ENCODE peak calls at places on chromosomes 12 and 14, in six cellular contexts. T is A673, M is neuronal stem cell, C is mesendoderm, I is K562, K is aorta. Q is an unnamed sample.
A peak's percentile ranks its signal among the peaks of the same experiment; 100 is the strongest.

GRCh38 chr12:131067993-131068942 is 114.6 kb downstream of the ADGRD1 start:
- DNase-seq in C (no peak), I (no peak), K (peak; percentile 45), T (no peak), M (no peak), Q (no peak)

GRCh38 chr14:95227279-95227860 is 70.0 kb upstream of the DICER1 start:
- DNase-seq in K (no peak), T (no peak), C (no peak), I (no peak), M (no peak), Q (no peak)

GRCh38 chr12:101839324-101840283 is 8.8 kb upstream of the GNPTAB start:
- DNase-seq in T (peak; percentile 73), C (peak; percentile 65), I (peak; percentile 63), M (peak; percentile 49), K (peak; percentile 67), Q (peak; percentile 70)

GRCh38 chr12:77537648-77538047 is 293.0 kb upstream of the NAV3 start:
- DNase-seq in T (no peak), K (no peak), M (no peak), I (no peak), C (no peak), Q (no peak)

GRCh38 chr12:98725481-98726247 is 80.6 kb downstream of the APAF1 start:
- DNase-seq in I (peak; percentile 48), T (peak; percentile 61), C (peak; percentile 71), M (peak; percentile 38), K (peak; percentile 54), Q (peak; percentile 35)

GRCh38 chr12:66129934-66130266 is 650 bp downstream of the LLPH start:
- DNase-seq in M (no peak), K (no peak), T (no peak), C (peak; percentile 33), I (no peak), Q (peak; percentile 19)

GRCh38 chr12:128844031-128844635 is 9.1 kb upstream of the GLT1D1 start:
- DNase-seq in I (no peak), C (peak; percentile 73), T (no peak), K (peak; percentile 69), M (no peak), Q (peak; percentile 83)

GRCh38 chr12:96150442-96150841 is 43.7 kb upstream of the ELK3 start:
- DNase-seq in T (no peak), M (no peak), I (no peak), K (no peak), C (no peak), Q (peak; percentile 50)

GRCh38 chr12:6193853-6194815 is 6.1 kb upstream of the CD9 start:
- DNase-seq in K (peak; percentile 49), I (no peak), M (no peak), T (no peak), C (peak; percentile 96), Q (peak; percentile 86)

GRCh38 chr14:28344381-28344780 is 422.2 kb upstream of the FOXG1 start:
- DNase-seq in K (no peak), C (no peak), I (no peak), T (no peak), M (no peak), Q (no peak)

GRCh38 chr14:70685480-70686197 is 43.9 kb downstream of the TTC9 start:
- DNase-seq in M (no peak), C (peak; percentile 13), T (no peak), K (no peak), I (no peak), Q (peak; percentile 67)

GRCh38 chr12:122182887-122183587 is at the start of gene LRRC43:
- DNase-seq in T (no peak), C (peak; percentile 55), I (no peak), K (no peak), M (peak; percentile 51), Q (peak; percentile 95)

GRCh38 chr12:4865246-4865645 is 44.5 kb upstream of the KCNA1 start:
- DNase-seq in C (no peak), M (no peak), K (no peak), I (no peak), T (no peak), Q (no peak)

GRCh38 chr12:5260591-5261086 is 171.3 kb upstream of the NTF3 start:
- DNase-seq in M (no peak), K (no peak), I (no peak), T (no peak), C (no peak), Q (no peak)

GRCh38 chr12:64147860-64148259 is 74.2 kb downstream of the KICS2 start:
- DNase-seq in I (no peak), T (no peak), M (no peak), C (no peak), K (no peak), Q (no peak)

GRCh38 chr14:65840118-65840751 is 427.7 kb downstream of the FUT8 start:
- DNase-seq in C (no peak), M (no peak), K (no peak), T (no peak), I (peak; percentile 8), Q (no peak)

GRCh38 chr14:31992051-31992450 is 85.1 kb upstream of the ARHGAP5 start:
- DNase-seq in C (no peak), I (no peak), K (no peak), T (no peak), M (no peak), Q (no peak)

GRCh38 chr12:100753837-100754236 is 40.7 kb upstream of the ANO4 start:
- DNase-seq in I (no peak), M (no peak), C (no peak), T (no peak), K (no peak), Q (no peak)

GRCh38 chr12:78398750-78399149 is 465.8 kb upstream of the SYT1 start:
- DNase-seq in K (no peak), M (no peak), C (no peak), T (no peak), I (no peak), Q (no peak)

GRCh38 chr12:50074936-50075807 is 10.0 kb upstream of the SMARCD1 start:
- DNase-seq in I (peak; percentile 82), K (peak; percentile 88), T (peak; percentile 72), M (peak; percentile 83), C (peak; percentile 91), Q (peak; percentile 93)

GRCh38 chr12:50572760-50573159 is 68.0 kb downstream of the DIP2B start:
- DNase-seq in K (no peak), I (no peak), T (no peak), C (no peak), M (no peak), Q (no peak)

GRCh38 chr14:66568220-66568619 is 60.3 kb downstream of the GPHN start:
- DNase-seq in K (no peak), C (no peak), I (no peak), T (no peak), M (no peak), Q (no peak)

GRCh38 chr14:49489341-49489740 is 96.8 kb downstream of the RPS29 start:
- DNase-seq in C (no peak), K (no peak), M (no peak), I (no peak), T (no peak), Q (no peak)

GRCh38 chr12:108884116-108885012 is 4.5 kb downstream of the DAO start:
- DNase-seq in M (no peak), I (peak; percentile 55), T (peak; percentile 67), C (peak; percentile 73), K (peak; percentile 85), Q (peak; percentile 73)

GRCh38 chr14:40850191-40850590 is 756.5 kb upstream of the LRFN5 start:
- DNase-seq in C (peak; percentile 11), K (no peak), I (no peak), T (no peak), M (no peak), Q (no peak)

GRCh38 chr14:57918791-57919190 is 52.9 kb upstream of the SLC35F4 start:
- DNase-seq in I (no peak), T (no peak), C (no peak), M (no peak), K (no peak), Q (no peak)

GRCh38 chr14:51780741-51781140 is 79.7 kb upstream of the GNG2 start:
- DNase-seq in K (no peak), C (peak; percentile 19), I (no peak), M (no peak), T (no peak), Q (no peak)

GRCh38 chr14:60721331-60722162 is 2.6 kb downstream of the SIX4 start:
- DNase-seq in M (peak; percentile 47), C (peak; percentile 78), I (no peak), T (peak; percentile 76), K (peak; percentile 66), Q (peak; percentile 82)

DNA sequence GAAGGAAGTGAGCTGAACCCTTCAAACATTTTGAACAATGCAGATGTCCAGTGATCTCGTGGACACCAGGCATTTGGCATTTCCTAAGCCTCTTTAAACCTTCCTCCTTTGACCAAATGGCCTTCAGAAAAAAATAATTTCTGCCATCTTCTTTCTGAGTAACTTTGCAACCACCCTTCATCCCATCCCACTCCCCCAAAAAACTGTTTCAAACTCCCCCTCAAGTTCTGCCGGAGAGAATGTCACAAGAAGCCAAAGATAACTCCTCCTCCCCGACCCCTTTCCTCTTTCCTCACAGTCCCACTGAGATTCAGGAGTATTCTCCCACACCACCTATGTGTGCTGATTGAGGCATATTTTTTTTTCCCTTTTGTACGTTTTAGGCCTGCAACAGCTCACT is 1.7 kb downstream of the KSR2 start:
- DNase-seq in I (no peak), M (no peak), C (no peak), K (no peak), T (no peak), Q (no peak)
- H3K4me3 ChIP-seq in I (no peak overlapping the region), M (no peak overlapping the region), C (no peak overlapping the region), K (no peak overlapping the region), T (no peak overlapping the region), Q (no peak overlapping the region)

DNA sequence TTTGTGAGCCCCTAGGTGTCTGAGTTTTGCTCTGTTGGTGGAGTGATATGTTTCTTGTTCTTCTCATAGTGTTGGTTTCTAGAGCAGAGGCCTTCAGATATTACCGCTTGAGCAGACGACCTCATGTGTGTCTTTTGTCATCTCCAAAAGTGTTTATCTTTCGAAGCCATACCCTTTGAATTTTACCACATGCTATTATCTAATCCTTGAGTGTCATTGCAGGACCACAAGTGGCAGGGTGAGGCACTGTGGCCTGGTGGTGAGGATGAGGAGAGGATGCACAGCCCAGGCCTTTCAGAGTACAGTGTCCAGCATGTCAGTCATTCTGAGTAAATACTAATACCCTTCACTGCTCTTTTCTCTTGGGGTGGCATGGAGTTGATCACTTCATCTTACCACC is 57.2 kb upstream of the CISTR start:
- DNase-seq in I (peak; percentile 57), C (no peak), M (no peak), K (no peak), T (no peak), Q (no peak)
- H3K27me3 ChIP-seq in I (peaks cover 22% of the 10 kb centered on the region), C (no peaks in the 10 kb centered on the region), M (no peaks in the 10 kb centered on the region), K (peaks cover 2% of the 10 kb centered on the region), T (peaks cover 9% of the 10 kb centered on the region), Q (peaks cover 2% of the 10 kb centered on the region)

DNA sequence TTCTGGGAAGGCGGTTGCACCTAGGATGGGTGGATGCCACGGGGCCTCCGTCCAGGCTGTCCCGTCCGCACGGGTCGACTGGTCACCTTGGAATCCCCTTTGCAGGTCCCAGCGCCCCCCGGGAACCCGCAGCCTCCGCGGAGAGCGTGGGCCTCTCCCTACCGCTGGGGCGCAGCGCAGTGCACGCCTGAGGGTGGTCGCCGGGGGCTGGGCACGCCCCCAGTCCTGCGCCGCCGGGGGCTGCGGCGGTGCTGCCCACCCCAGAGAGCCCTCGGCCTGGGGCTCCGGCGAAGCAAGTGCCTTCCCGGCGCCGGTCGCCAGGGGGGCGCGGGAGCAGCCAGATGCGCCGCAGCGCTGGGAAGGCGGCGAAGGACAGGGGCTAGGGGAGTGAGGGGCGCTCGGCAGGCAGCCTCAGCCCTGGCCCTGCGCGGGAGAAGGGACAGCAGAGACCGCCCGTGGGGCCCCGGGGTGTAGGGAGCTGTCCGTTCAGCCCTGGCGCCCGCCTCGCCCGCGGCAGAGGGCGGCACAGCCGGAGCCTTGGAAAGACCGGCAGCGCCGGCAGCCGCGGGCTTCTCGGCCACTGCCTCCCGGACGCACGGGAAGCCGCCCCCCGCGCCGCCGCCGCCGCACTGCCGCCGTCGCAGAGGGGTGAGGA is 527 bp downstream of the ZDHHC22 start:
- DNase-seq in T (peak; percentile 54), I (peak; percentile 28), C (peak; percentile 82), M (peak; percentile 82), K (no peak), Q (peak; percentile 94)
- H3K4me3 ChIP-seq in T (peak overlapping the region; percentile 42), I (no peak overlapping the region), C (peak overlapping the region; percentile 33), M (peak overlapping the region; percentile 55), K (no peak overlapping the region), Q (peak overlapping the region; percentile 81)

GRCh38 chr14:23416801-23417200 is 8.7 kb upstream of the MYH6 start:
- DNase-seq in C (no peak), I (no peak), M (no peak), T (no peak), K (no peak), Q (no peak)
- H3K27me3 ChIP-seq in C (no peaks in the 10 kb centered on the region), I (peaks cover 79% of the 10 kb centered on the region), M (no peaks in the 10 kb centered on the region), T (no peaks in the 10 kb centered on the region), K (no peaks in the 10 kb centered on the region), Q (no peaks in the 10 kb centered on the region)

Q was measured in H7.